ENCODE peak calls at places on chromosomes 16 and 17, in nine cellular contexts. One of them, this sample, is unnamed.
A peak's percentile ranks its signal among the peaks of the same experiment; 100 is the strongest.

GRCh38 chr17:10843806-10844205 is 5.9 kb upstream of the PIRT start:
- DNase-seq in pancreas: no peak
- DNase-seq in hepatocyte: peak; percentile 74
- DNase-seq in psoas muscle: no peak
- DNase-seq in OCI-LY7: no peak
- DNase-seq in PC-3: no peak
- DNase-seq in spleen: no peak
- DNase-seq in heart right ventricle: no peak
- DNase-seq in breast epithelium: no peak
- DNase-seq in this sample: no peak

GRCh38 chr17:29133146-29133713 is 47.0 kb downstream of the MYO18A start:
- DNase-seq in heart right ventricle: no peak
- DNase-seq in spleen: no peak
- DNase-seq in OCI-LY7: no peak
- DNase-seq in breast epithelium: no peak
- DNase-seq in psoas muscle: peak; percentile 79
- DNase-seq in hepatocyte: no peak
- DNase-seq in PC-3: peak; percentile 39
- DNase-seq in pancreas: no peak
- DNase-seq in this sample: peak; percentile 64

GRCh38 chr17:77374170-77374936 is 233.6 kb downstream of the SEC14L1 start:
- DNase-seq in breast epithelium: peak; percentile 75
- DNase-seq in spleen: peak; percentile 95
- DNase-seq in pancreas: peak; percentile 74
- DNase-seq in hepatocyte: peak; percentile 94
- DNase-seq in heart right ventricle: peak; percentile 83
- DNase-seq in OCI-LY7: peak; percentile 78
- DNase-seq in psoas muscle: peak; percentile 79
- DNase-seq in PC-3: no peak
- DNase-seq in this sample: no peak

GRCh38 chr16:8950580-8951077 is 13.1 kb downstream of the USP7 start:
- DNase-seq in breast epithelium: no peak
- DNase-seq in pancreas: no peak
- DNase-seq in PC-3: no peak
- DNase-seq in OCI-LY7: no peak
- DNase-seq in heart right ventricle: no peak
- DNase-seq in hepatocyte: no peak
- DNase-seq in spleen: no peak
- DNase-seq in psoas muscle: no peak
- DNase-seq in this sample: no peak

GRCh38 chr16:53773150-53773846 is 69.3 kb downstream of the FTO start:
- DNase-seq in PC-3: peak; percentile 74
- DNase-seq in OCI-LY7: peak; percentile 16
- DNase-seq in breast epithelium: no peak
- DNase-seq in pancreas: no peak
- DNase-seq in spleen: no peak
- DNase-seq in psoas muscle: no peak
- DNase-seq in hepatocyte: peak; percentile 81
- DNase-seq in heart right ventricle: no peak
- DNase-seq in this sample: no peak

GRCh38 chr17:7894866-7895265 is 6.3 kb downstream of the CHD3 start:
- DNase-seq in OCI-LY7: no peak
- DNase-seq in spleen: no peak
- DNase-seq in heart right ventricle: no peak
- DNase-seq in psoas muscle: no peak
- DNase-seq in hepatocyte: no peak
- DNase-seq in PC-3: no peak
- DNase-seq in pancreas: no peak
- DNase-seq in breast epithelium: no peak
- DNase-seq in this sample: no peak

GRCh38 chr16:69741951-69742904 is 12.5 kb downstream of the NOB1 start:
- DNase-seq in psoas muscle: peak; percentile 78
- DNase-seq in spleen: peak; percentile 80
- DNase-seq in breast epithelium: peak; percentile 90
- DNase-seq in OCI-LY7: no peak
- DNase-seq in pancreas: peak; percentile 88
- DNase-seq in PC-3: peak; percentile 37
- DNase-seq in heart right ventricle: peak; percentile 82
- DNase-seq in hepatocyte: peak; percentile 41
- DNase-seq in this sample: no peak

GRCh38 chr17:78103311-78103710 is 25.2 kb downstream of the TMC6 start:
- DNase-seq in spleen: no peak
- DNase-seq in pancreas: no peak
- DNase-seq in psoas muscle: no peak
- DNase-seq in hepatocyte: no peak
- DNase-seq in breast epithelium: no peak
- DNase-seq in heart right ventricle: no peak
- DNase-seq in OCI-LY7: no peak
- DNase-seq in PC-3: no peak
- DNase-seq in this sample: no peak

GRCh38 chr17:14886200-14886739 is 378.9 kb downstream of the PMP22 start:
- DNase-seq in pancreas: no peak
- DNase-seq in hepatocyte: no peak
- DNase-seq in PC-3: peak; percentile 53
- DNase-seq in OCI-LY7: peak; percentile 35
- DNase-seq in spleen: no peak
- DNase-seq in psoas muscle: no peak
- DNase-seq in heart right ventricle: no peak
- DNase-seq in breast epithelium: no peak
- DNase-seq in this sample: no peak

GRCh38 chr17:49132699-49133364 is at the start of gene B4GALNT2:
- DNase-seq in breast epithelium: no peak
- DNase-seq in hepatocyte: peak; percentile 60
- DNase-seq in psoas muscle: no peak
- DNase-seq in heart right ventricle: no peak
- DNase-seq in OCI-LY7: no peak
- DNase-seq in spleen: no peak
- DNase-seq in pancreas: peak; percentile 67
- DNase-seq in PC-3: peak; percentile 49
- DNase-seq in this sample: no peak

GRCh38 chr16:58148099-58148498 is 18.9 kb upstream of the CFAP20 start:
- DNase-seq in hepatocyte: no peak
- DNase-seq in OCI-LY7: no peak
- DNase-seq in psoas muscle: no peak
- DNase-seq in PC-3: no peak
- DNase-seq in spleen: no peak
- DNase-seq in pancreas: no peak
- DNase-seq in heart right ventricle: no peak
- DNase-seq in breast epithelium: no peak
- DNase-seq in this sample: no peak

GRCh38 chr17:1649116-1649843 is 386 bp downstream of the RILP start:
- DNase-seq in spleen: peak; percentile 97
- DNase-seq in hepatocyte: peak; percentile 94
- DNase-seq in PC-3: peak; percentile 77
- DNase-seq in heart right ventricle: peak; percentile 85
- DNase-seq in OCI-LY7: peak; percentile 77
- DNase-seq in breast epithelium: peak; percentile 88
- DNase-seq in pancreas: peak; percentile 89
- DNase-seq in psoas muscle: peak; percentile 91
- DNase-seq in this sample: peak; percentile 63

GRCh38 chr17:410674-411401 is 58.2 kb upstream of the RPH3AL start:
- DNase-seq in PC-3: no peak
- DNase-seq in spleen: peak; percentile 80
- DNase-seq in heart right ventricle: no peak
- DNase-seq in breast epithelium: no peak
- DNase-seq in OCI-LY7: no peak
- DNase-seq in pancreas: peak; percentile 53
- DNase-seq in hepatocyte: peak; percentile 36
- DNase-seq in psoas muscle: no peak
- DNase-seq in this sample: no peak

GRCh38 chr17:7499161-7499560 is 15.0 kb downstream of the POLR2A start:
- DNase-seq in OCI-LY7: no peak
- DNase-seq in pancreas: no peak
- DNase-seq in psoas muscle: no peak
- DNase-seq in spleen: no peak
- DNase-seq in PC-3: no peak
- DNase-seq in heart right ventricle: no peak
- DNase-seq in hepatocyte: no peak
- DNase-seq in breast epithelium: no peak
- DNase-seq in this sample: no peak

GRCh38 chr16:83762141-83763024 is 45.4 kb upstream of the HSBP1 start:
- DNase-seq in PC-3: no peak
- DNase-seq in hepatocyte: no peak
- DNase-seq in pancreas: no peak
- DNase-seq in psoas muscle: no peak
- DNase-seq in heart right ventricle: no peak
- DNase-seq in OCI-LY7: no peak
- DNase-seq in spleen: no peak
- DNase-seq in breast epithelium: no peak
- DNase-seq in this sample: no peak

GRCh38 chr17:50440172-50440837 is 14.3 kb downstream of the ACSF2 start:
- DNase-seq in spleen: no peak
- DNase-seq in psoas muscle: no peak
- DNase-seq in OCI-LY7: no peak
- DNase-seq in pancreas: no peak
- DNase-seq in PC-3: peak; percentile 38
- DNase-seq in heart right ventricle: no peak
- DNase-seq in hepatocyte: no peak
- DNase-seq in breast epithelium: peak; percentile 73
- DNase-seq in this sample: no peak

GRCh38 chr16:85330694-85331188 is 218.5 kb upstream of the CIBAR2 start:
- DNase-seq in hepatocyte: peak; percentile 78
- DNase-seq in pancreas: no peak
- DNase-seq in PC-3: peak; percentile 71
- DNase-seq in heart right ventricle: no peak
- DNase-seq in psoas muscle: no peak
- DNase-seq in OCI-LY7: peak; percentile 87
- DNase-seq in spleen: no peak
- DNase-seq in breast epithelium: no peak
- DNase-seq in this sample: no peak

GRCh38 chr16:54931041-54931756 is 534 bp downstream of the IRX5 start:
- DNase-seq in hepatocyte: peak; percentile 62
- DNase-seq in psoas muscle: peak; percentile 24
- DNase-seq in spleen: no peak
- DNase-seq in OCI-LY7: no peak
- DNase-seq in breast epithelium: no peak
- DNase-seq in pancreas: peak; percentile 73
- DNase-seq in PC-3: no peak
- DNase-seq in heart right ventricle: peak; percentile 40
- DNase-seq in this sample: no peak

GRCh38 chr17:40070644-40070894 is 7.8 kb downstream of the THRA start:
- DNase-seq in spleen: no peak
- DNase-seq in PC-3: no peak
- DNase-seq in pancreas: no peak
- DNase-seq in hepatocyte: no peak
- DNase-seq in OCI-LY7: no peak
- DNase-seq in psoas muscle: no peak
- DNase-seq in heart right ventricle: no peak
- DNase-seq in breast epithelium: no peak
- DNase-seq in this sample: no peak

GRCh38 chr17:40070895-40071719 is 8.3 kb downstream of the THRA start:
- DNase-seq in hepatocyte: peak; percentile 79
- DNase-seq in spleen: peak; percentile 87
- DNase-seq in breast epithelium: no peak
- DNase-seq in pancreas: peak; percentile 85
- DNase-seq in PC-3: no peak
- DNase-seq in OCI-LY7: no peak
- DNase-seq in heart right ventricle: peak; percentile 68
- DNase-seq in psoas muscle: peak; percentile 73
- DNase-seq in this sample: no peak

GRCh38 chr17:40073454-40074174 is 10.8 kb downstream of the THRA start:
- DNase-seq in pancreas: no peak
- DNase-seq in psoas muscle: no peak
- DNase-seq in OCI-LY7: no peak
- DNase-seq in heart right ventricle: no peak
- DNase-seq in spleen: no peak
- DNase-seq in PC-3: no peak
- DNase-seq in breast epithelium: no peak
- DNase-seq in hepatocyte: no peak
- DNase-seq in this sample: no peak

GRCh38 chr17:40072481-40073346 is 9.9 kb downstream of the THRA start:
- DNase-seq in heart right ventricle: no peak
- DNase-seq in PC-3: peak; percentile 4
- DNase-seq in pancreas: no peak
- DNase-seq in OCI-LY7: no peak
- DNase-seq in breast epithelium: no peak
- DNase-seq in spleen: no peak
- DNase-seq in psoas muscle: no peak
- DNase-seq in hepatocyte: peak; percentile 77
- DNase-seq in this sample: no peak

GRCh38 chr17:40071720-40072480 is 9.1 kb downstream of the THRA start:
- DNase-seq in heart right ventricle: peak; percentile 76
- DNase-seq in pancreas: peak; percentile 94
- DNase-seq in hepatocyte: peak; percentile 72
- DNase-seq in OCI-LY7: no peak
- DNase-seq in psoas muscle: peak; percentile 82
- DNase-seq in PC-3: no peak
- DNase-seq in spleen: no peak
- DNase-seq in breast epithelium: peak; percentile 87
- DNase-seq in this sample: peak; percentile 75
- H3K27ac ChIP-seq in heart right ventricle: peak overlapping the region; percentile 91
- H3K27ac ChIP-seq in pancreas: peak overlapping the region; percentile 87
- H3K27ac ChIP-seq in hepatocyte: peak overlapping the region; percentile 98
- H3K27ac ChIP-seq in OCI-LY7: no peak overlapping the region
- H3K27ac ChIP-seq in psoas muscle: peak overlapping the region; percentile 94
- H3K27ac ChIP-seq in PC-3: no peak overlapping the region
- H3K27ac ChIP-seq in spleen: peak overlapping the region; percentile 78
- H3K27ac ChIP-seq in breast epithelium: peak overlapping the region; percentile 96
- H3K27ac ChIP-seq in this sample: peak overlapping the region; percentile 95

GRCh38 chr17:80678621-80679020 is 134.0 kb downstream of the RPTOR start:
- DNase-seq in pancreas: no peak
- DNase-seq in spleen: no peak
- DNase-seq in hepatocyte: peak; percentile 36
- DNase-seq in heart right ventricle: no peak
- DNase-seq in psoas muscle: no peak
- DNase-seq in OCI-LY7: no peak
- DNase-seq in breast epithelium: no peak
- DNase-seq in PC-3: peak; percentile 86
- DNase-seq in this sample: no peak
- TF ChIP-seq CTCF in pancreas: no peak
- TF ChIP-seq CTCF in spleen: no peak
- TF ChIP-seq CTCF in hepatocyte: no peak
- TF ChIP-seq CTCF in heart right ventricle: no peak
- TF ChIP-seq CTCF in psoas muscle: no peak
- TF ChIP-seq CTCF in OCI-LY7: no peak
- TF ChIP-seq CTCF in breast epithelium: no peak
- TF ChIP-seq CTCF in PC-3: peak; percentile 45
- TF ChIP-seq CTCF in this sample: no peak

DNA sequence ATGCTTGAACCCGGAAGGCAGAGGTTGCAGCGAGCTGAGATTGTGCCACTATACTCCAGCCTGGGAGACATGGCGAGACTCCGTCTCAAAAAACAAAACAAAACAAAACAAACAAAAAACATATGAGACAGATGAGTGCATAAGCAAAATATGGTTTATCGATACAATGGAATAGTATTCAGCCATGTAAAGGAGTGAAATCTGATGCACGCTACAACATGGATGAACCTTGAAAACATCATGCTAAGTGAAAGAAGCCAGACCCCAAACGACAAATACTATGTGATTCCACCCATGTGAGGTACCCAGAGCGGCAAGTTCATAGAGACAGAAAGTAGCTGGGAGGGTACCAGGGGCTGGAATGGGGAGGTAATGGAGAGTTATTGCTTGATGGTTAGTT is 6.8 kb downstream of the PLCD3 start:
- DNase-seq in spleen: no peak
- DNase-seq in PC-3: no peak
- DNase-seq in heart right ventricle: no peak
- DNase-seq in breast epithelium: no peak
- DNase-seq in OCI-LY7: no peak
- DNase-seq in psoas muscle: no peak
- DNase-seq in pancreas: no peak
- DNase-seq in hepatocyte: no peak
- DNase-seq in this sample: no peak
- H3K4me1 ChIP-seq in spleen: peaks cover 50% of the 10 kb centered on the region
- H3K4me1 ChIP-seq in PC-3: peaks cover 68% of the 10 kb centered on the region
- H3K4me1 ChIP-seq in heart right ventricle: peaks cover 55% of the 10 kb centered on the region
- H3K4me1 ChIP-seq in breast epithelium: peaks cover 21% of the 10 kb centered on the region
- H3K4me1 ChIP-seq in OCI-LY7: no peaks in the 10 kb centered on the region
- H3K4me1 ChIP-seq in psoas muscle: peaks cover 62% of the 10 kb centered on the region
- H3K4me1 ChIP-seq in pancreas: peaks cover 5% of the 10 kb centered on the region
- H3K4me1 ChIP-seq in hepatocyte: peaks cover 64% of the 10 kb centered on the region
- H3K4me1 ChIP-seq in this sample: peaks cover 47% of the 10 kb centered on the region

GRCh38 chr17:81578038-81578441 is 25.9 kb upstream of the FAAP100 start:
- DNase-seq in OCI-LY7: no peak
- DNase-seq in pancreas: no peak
- DNase-seq in breast epithelium: no peak
- DNase-seq in spleen: no peak
- DNase-seq in heart right ventricle: no peak
- DNase-seq in hepatocyte: no peak
- DNase-seq in psoas muscle: no peak
- DNase-seq in PC-3: peak; percentile 38
- DNase-seq in this sample: no peak
- H3K27ac ChIP-seq in OCI-LY7: no peak overlapping the region
- H3K27ac ChIP-seq in pancreas: no peak overlapping the region
- H3K27ac ChIP-seq in breast epithelium: no peak overlapping the region
- H3K27ac ChIP-seq in spleen: peak overlapping the region; percentile 45
- H3K27ac ChIP-seq in heart right ventricle: no peak overlapping the region
- H3K27ac ChIP-seq in hepatocyte: peak overlapping the region; percentile 48
- H3K27ac ChIP-seq in psoas muscle: no peak overlapping the region
- H3K27ac ChIP-seq in PC-3: no peak overlapping the region
- H3K27ac ChIP-seq in this sample: peak overlapping the region; percentile 83

This sample was measured in thoracic aorta.